ENCODE peak calls at places on chromosomes 16 and 17, in four cellular contexts. R is CD4-positive, alpha-beta memory T cell; L is CMK; N is H54. E is an unnamed sample.

GRCh38 chr17:15456972-15457722 is 10.3 kb downstream of the CDRT4 start:
- DNase-seq in R (no peak), L (no peak), N (no peak), E (no peak)

GRCh38 chr17:48547839-48548686 is 3.2 kb upstream of the HOXB2 start:
- DNase-seq in R (no peak), L (no peak), N (no peak), E (no peak)

GRCh38 chr16:1825381-1825863 is 1.2 kb downstream of the HAGH start:
- DNase-seq in R (no peak), L (no peak), N (no peak), E (no peak)

GRCh38 chr16:74743045-74743667 is 31.5 kb downstream of the FA2H start:
- DNase-seq in R (no peak), L (no peak), N (no peak), E (no peak)

GRCh38 chr16:85428899-85429775 is 184.0 kb upstream of the GSE1 start:
- DNase-seq in R (no peak), L (no peak), N (no peak), E (no peak)

GRCh38 chr17:50817142-50817751 is 18.1 kb upstream of the WFIKKN2 start:
- DNase-seq in R (peak; percentile 50), L (no peak), N (peak; percentile 53), E (no peak)

GRCh38 chr17:60802377-60802776 is 124.7 kb downstream of the BCAS3 start:
- DNase-seq in R (no peak), L (no peak), N (no peak), E (no peak)

GRCh38 chr17:81241648-81242420 is 2.7 kb downstream of the NDUFAF8 start:
- DNase-seq in R (peak; percentile 43), L (no peak), N (peak; percentile 62), E (peak; percentile 66)

GRCh38 chr17:50636145-50636803 is 1.6 kb downstream of the ABCC3 start:
- DNase-seq in R (no peak), L (no peak), N (no peak), E (peak; percentile 49)

GRCh38 chr16:77307764-77308561 is 108.8 kb downstream of the SYCE1L start:
- DNase-seq in R (no peak), L (no peak), N (no peak), E (peak; percentile 65)